ENCODE peak calls at places on chromosomes 11 and 22, in nine cellular contexts. S is EL, L is HCT116, J is NCI-H2029, O is HuH-7.5, Y is AG04449, C is GM20000, R is activated T-helper 1 cell treated with Interleukin-2 at 50 U/mL for 16 hours, G is NCI-H1092. D is an unnamed sample.

GRCh38 chr11:27089746-27090145 is 49.1 kb downstream of the BBOX1 start:
- DNase-seq in S (no peak), L (no peak), J (no peak), O (no peak), Y (no peak), C (no peak), R (no peak), G (no peak), D (peak; percentile 63)

GRCh38 chr22:36180038-36180880 is 19.7 kb upstream of the APOL3 start:
- DNase-seq in S (peak; percentile 71), L (peak; percentile 42), J (peak; percentile 29), O (peak; percentile 39), Y (no peak), C (peak; percentile 83), R (peak; percentile 70), G (peak; percentile 5), D (no peak)

GRCh38 chr22:45889539-45890350 is 87.2 kb downstream of the WNT7B start:
- DNase-seq in S (no peak), L (no peak), J (no peak), O (no peak), Y (no peak), C (no peak), R (no peak), G (no peak), D (no peak)

GRCh38 chr22:42519544-42520237 is at the start of gene RRP7A:
- DNase-seq in S (peak; percentile 75), L (no peak), J (peak; percentile 30), O (peak; percentile 59), Y (no peak), C (peak; percentile 91), R (peak; percentile 79), G (peak; percentile 44), D (no peak)

GRCh38 chr22:43465291-43466015 is 53.6 kb downstream of the MPPED1 start:
- DNase-seq in S (no peak), L (no peak), J (no peak), O (no peak), Y (no peak), C (no peak), R (no peak), G (no peak), D (no peak)

GRCh38 chr22:41229730-41230398 is 10.9 kb downstream of the CHADL start:
- DNase-seq in S (no peak), L (no peak), J (no peak), O (no peak), Y (no peak), C (no peak), R (no peak), G (no peak), D (no peak)

GRCh38 chr11:61973603-61974162 is 6.2 kb upstream of the FTH1 start:
- DNase-seq in S (no peak), L (no peak), J (no peak), O (no peak), Y (no peak), C (no peak), R (no peak), G (no peak), D (no peak)

GRCh38 chr11:10029386-10030121 is 264.5 kb downstream of the SBF2 start:
- DNase-seq in S (peak; percentile 8), L (no peak), J (no peak), O (no peak), Y (no peak), C (no peak), R (no peak), G (no peak), D (no peak)

GRCh38 chr11:120136356-120136755 is 1.6 kb downstream of the TRIM29 start:
- DNase-seq in S (no peak), L (no peak), J (no peak), O (no peak), Y (no peak), C (no peak), R (no peak), G (no peak), D (no peak)

GRCh38 chr11:76444065-76444383 is 794 bp upstream of the EMSY start:
- DNase-seq in S (no peak), L (no peak), J (no peak), O (no peak), Y (no peak), C (no peak), R (no peak), G (no peak), D (no peak)

GRCh38 chr11:76074178-76075112 is 131.9 kb downstream of the WNT11 start:
- DNase-seq in S (peak; percentile 67), L (no peak), J (no peak), O (no peak), Y (no peak), C (no peak), R (no peak), G (no peak), D (no peak)

GRCh38 chr11:120120805-120121335 is 17.0 kb downstream of the TRIM29 start:
- DNase-seq in S (no peak), L (no peak), J (no peak), O (no peak), Y (no peak), C (no peak), R (no peak), G (no peak), D (no peak)

GRCh38 chr11:124891390-124891861 is 6.2 kb downstream of the ROBO4 start:
- DNase-seq in S (no peak), L (no peak), J (no peak), O (no peak), Y (no peak), C (no peak), R (no peak), G (no peak), D (no peak)

GRCh38 chr11:111026241-111026640 is 219.3 kb upstream of the POU2AF2 start:
- DNase-seq in S (no peak), L (no peak), J (no peak), O (no peak), Y (no peak), C (no peak), R (no peak), G (no peak), D (no peak)

GRCh38 chr11:87258171-87258833 is 220.6 kb downstream of the TMEM135 start:
- DNase-seq in S (no peak), L (no peak), J (no peak), O (no peak), Y (no peak), C (no peak), R (no peak), G (no peak), D (no peak)